ENCODE peak calls at places on chromosomes 13 and 19, in five cellular contexts. Q is mammary epithelial cell, L is gastrocnemius medialis, H is kidney epithelial cell, N is esophagus squamous epithelium. B is an unnamed sample. For H3K27me3 and H3K36me3, the result is how much of the 10 kb centered on the place peaks cover.

GRCh38 chr13:42525035-42525504 is 48.9 kb upstream of the TNFSF11 start:
- DNase-seq in H (peak), L (no peak), Q (peak), N (no peak), B (no peak)

GRCh38 chr13:88751994-88752393 is 1080.8 kb downstream of the SLITRK5 start:
- DNase-seq in Q (no peak), H (no peak), N (no peak), L (no peak), B (no peak)

GRCh38 chr13:59458908-59459579 is 704.7 kb downstream of the DIAPH3 start:
- DNase-seq in Q (no peak), H (no peak), N (no peak), L (no peak), B (no peak)

GRCh38 chr19:9848761-9849160 is 13.6 kb downstream of the PIN1 start:
- DNase-seq in L (no peak), H (no peak), Q (no peak), N (no peak), B (no peak)

GRCh38 chr19:42303876-42304275 is 1.5 kb upstream of the PAFAH1B3 start:
- DNase-seq in N (no peak), H (no peak), Q (no peak), L (no peak), B (no peak)

GRCh38 chr13:20664304-20664703 is 39.2 kb upstream of the IL17D start:
- DNase-seq in Q (no peak), L (no peak), N (no peak), H (no peak), B (no peak)

GRCh38 chr13:41590122-41590521 is 132.8 kb downstream of the RGCC start:
- DNase-seq in H (no peak), Q (no peak), L (no peak), N (no peak), B (no peak)

GRCh38 chr13:99982021-99982740 is 597 bp downstream of the ZIC2 start:
- DNase-seq in N (no peak), H (no peak), Q (peak), L (no peak), B (peak)

DNA sequence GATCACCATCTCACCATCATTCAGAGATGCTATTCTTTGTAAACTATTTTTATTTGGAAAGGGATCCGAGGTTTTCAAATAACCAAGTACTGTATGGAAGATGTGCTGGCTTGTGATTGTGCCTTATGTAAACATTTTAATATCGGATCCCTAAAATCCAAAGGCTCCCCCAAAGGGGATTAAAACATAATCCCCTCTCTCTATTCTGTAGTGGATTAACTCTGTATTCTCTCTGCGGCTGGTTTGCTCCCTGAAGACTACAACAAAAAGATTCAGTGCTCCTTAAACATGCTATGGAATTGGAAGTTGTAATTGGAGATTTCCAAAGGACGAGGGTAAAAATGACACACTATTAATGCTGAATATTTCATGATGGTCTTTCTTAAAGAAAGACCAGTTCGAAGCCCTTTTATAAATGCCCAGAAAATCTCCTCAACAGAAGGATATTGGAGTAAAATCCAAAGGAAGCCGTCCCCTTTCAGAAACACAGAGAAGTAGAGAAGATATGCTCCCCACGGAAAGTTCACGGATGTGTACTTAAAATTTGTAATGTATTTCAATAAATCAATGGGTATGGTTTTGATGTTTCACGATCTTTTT is 6.6 kb downstream of the MAB21L1 start:
- DNase-seq in N (no peak), H (no peak), L (no peak), Q (no peak), B (no peak)
- H3K4me3 ChIP-seq in N (no peak), H (no peak), L (peak), Q (no peak), B (no peak)

DNA sequence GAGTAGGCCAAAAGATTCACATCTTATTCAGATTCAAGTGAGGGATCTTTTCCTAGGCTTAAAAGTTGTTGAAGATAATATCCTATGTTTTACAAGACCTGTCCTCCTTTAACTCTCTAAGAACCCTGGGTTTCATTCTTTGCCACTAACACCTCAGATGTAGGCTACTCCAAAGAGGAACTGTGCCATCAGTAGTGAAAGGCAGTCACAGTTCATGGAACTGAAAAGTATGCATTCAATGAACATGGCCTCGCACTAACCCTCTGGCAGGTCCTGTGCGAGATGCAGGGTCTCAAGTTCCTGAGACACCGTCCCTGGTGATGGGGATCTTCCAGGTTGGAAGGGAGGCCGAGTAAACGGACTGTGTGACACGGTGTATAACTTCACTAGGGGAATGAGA is 4.3 kb downstream of the LGALS14 start:
- DNase-seq in H (no peak), Q (no peak), L (no peak), N (no peak), B (no peak)
- H3K27me3 ChIP-seq in H (under half), Q (under half), L (under half), N (under half), B (under half)

GRCh38 chr13:92538164-92538563 is 688.4 kb upstream of the GPC6 start:
- DNase-seq in Q (no peak), L (no peak), H (no peak), N (no peak), B (no peak)

GRCh38 chr13:92537485-92537884 is 689.1 kb upstream of the GPC6 start:
- DNase-seq in H (no peak), Q (no peak), L (no peak), N (no peak), B (no peak)

GRCh38 chr13:92530364-92530763 is 696.2 kb upstream of the GPC6 start:
- DNase-seq in N (no peak), L (no peak), H (no peak), Q (no peak), B (no peak)

DNA sequence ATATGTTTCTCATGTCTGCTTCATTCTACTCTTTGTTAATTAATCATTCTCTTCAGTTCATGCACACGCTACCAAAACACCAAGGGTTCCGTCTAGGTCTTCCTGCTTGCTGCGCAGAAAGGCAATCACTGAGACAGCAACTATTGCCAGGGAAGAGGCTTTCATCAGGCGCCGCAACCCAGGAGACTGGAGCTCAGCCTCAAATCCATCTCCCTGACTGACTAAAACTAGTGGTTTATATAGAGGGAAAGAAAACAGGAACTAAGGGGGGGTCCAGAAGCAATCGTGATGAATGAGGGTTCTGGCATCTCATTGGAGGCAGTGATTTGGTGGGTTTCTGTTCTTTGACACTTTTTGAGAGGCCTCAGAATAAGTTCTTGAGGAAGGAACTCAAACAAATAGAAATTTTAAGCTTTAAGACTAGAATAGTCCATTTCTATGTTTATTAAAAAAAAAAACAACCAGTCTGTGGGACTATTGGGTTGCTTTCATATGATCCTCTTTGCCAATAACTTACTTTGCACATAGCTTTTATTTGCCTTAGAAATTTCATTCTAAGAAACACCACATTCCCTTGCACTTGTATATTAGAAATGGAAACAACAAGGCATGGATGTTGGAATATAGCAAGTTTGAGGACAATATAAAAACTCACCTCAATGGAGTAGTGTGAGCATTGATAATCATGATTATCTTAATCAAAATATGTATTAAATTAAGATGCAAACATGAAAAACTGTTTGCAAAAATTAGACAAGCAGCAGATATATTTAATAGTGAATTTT is 691.2 kb upstream of the GPC6 start:
- DNase-seq in Q (no peak), H (no peak), N (no peak), L (no peak), B (no peak)
- H3K36me3 ChIP-seq in Q (under half), H (under half), N (under half), L (under half), B (under half)

GRCh38 chr13:49604570-49604969 is 19.2 kb upstream of the RCBTB1 start:
- DNase-seq in N (no peak), Q (no peak), L (no peak), H (no peak), B (no peak)

GRCh38 chr13:49607761-49608160 is 20.5 kb upstream of the ARL11 start:
- DNase-seq in Q (no peak), H (no peak), L (no peak), N (no peak), B (no peak)

GRCh38 chr13:49608932-49609331 is 19.4 kb upstream of the ARL11 start:
- DNase-seq in N (no peak), H (no peak), L (no peak), Q (no peak), B (no peak)

GRCh38 chr13:49610176-49610575 is 18.1 kb upstream of the ARL11 start:
- DNase-seq in N (no peak), L (no peak), H (no peak), Q (no peak), B (no peak)

DNA sequence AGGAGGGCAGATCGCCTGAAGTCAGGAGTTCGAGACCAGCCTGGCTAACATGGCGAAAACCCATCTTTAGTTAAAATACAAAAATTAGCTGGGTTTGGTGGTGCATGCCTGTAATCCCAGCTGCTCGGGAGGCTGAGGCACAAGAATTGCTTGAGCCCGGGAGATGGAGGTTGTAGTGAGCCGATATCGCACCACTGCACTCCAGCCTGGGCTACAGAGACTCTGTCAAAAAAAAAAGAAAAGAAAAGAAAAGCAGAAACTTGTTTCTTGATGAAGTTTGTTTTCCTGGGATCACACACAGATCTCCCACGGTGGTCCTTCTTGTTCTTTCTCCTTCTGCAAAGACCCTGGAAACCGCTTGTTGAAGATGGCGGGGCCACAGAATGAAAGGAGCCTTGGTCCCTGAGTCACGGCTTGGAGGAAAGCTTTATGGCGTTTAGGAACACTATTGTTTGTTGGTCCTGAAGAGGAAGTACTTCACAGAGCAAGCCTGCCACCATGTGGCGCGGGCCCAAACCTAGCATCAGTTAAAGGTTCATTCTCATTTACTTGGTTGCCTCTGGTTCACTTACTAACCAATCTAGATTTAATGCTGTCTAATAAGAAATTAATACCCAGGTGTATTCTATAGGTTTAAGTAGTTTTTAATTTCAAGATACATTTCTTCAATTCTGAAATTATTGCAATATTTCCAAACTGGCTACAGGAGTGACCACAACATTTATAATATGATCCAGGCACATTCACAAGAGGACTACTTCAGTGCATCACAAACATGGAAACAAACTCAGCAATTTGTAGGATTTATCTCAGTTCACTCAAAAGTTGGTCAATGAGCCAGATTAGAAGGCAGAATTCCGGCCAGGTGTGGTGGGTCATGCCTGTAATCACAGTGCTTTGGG is 21.3 kb upstream of the ARL11 start:
- DNase-seq in Q (peak), H (peak), L (peak), N (peak), B (peak)
- H3K4me3 ChIP-seq in Q (peak), H (no peak), L (peak), N (peak), B (no peak)

GRCh38 chr19:11251217-11251616 is 11.1 kb downstream of the DOCK6 start:
- DNase-seq in H (no peak), L (no peak), Q (no peak), N (no peak), B (no peak)
- H3K27me3 ChIP-seq in H (under half), L (under half), Q (under half), N (under half), B (under half)